ENCODE peak calls at places on chromosomes 6 and 20, in four cellular contexts. One of them, this sample, is unnamed.

GRCh38 chr20:63688234-63689045 is 8.0 kb upstream of the TNFRSF6B start:
- DNase-seq in fibroblast of the aortic adventitia: no peak
- DNase-seq in fibroblast of villous mesenchyme: no peak
- DNase-seq in OCI-LY7: no peak
- DNase-seq in this sample: no peak

GRCh38 chr20:25050501-25051350 is 7.2 kb downstream of the ACSS1 start:
- DNase-seq in fibroblast of the aortic adventitia: no peak
- DNase-seq in fibroblast of villous mesenchyme: no peak
- DNase-seq in OCI-LY7: no peak
- DNase-seq in this sample: no peak

GRCh38 chr20:61902213-61902869 is 163.3 kb downstream of the TAF4 start:
- DNase-seq in fibroblast of the aortic adventitia: no peak
- DNase-seq in fibroblast of villous mesenchyme: no peak
- DNase-seq in OCI-LY7: no peak
- DNase-seq in this sample: no peak

GRCh38 chr20:53917145-53918009 is 153.0 kb downstream of the BCAS1 start:
- DNase-seq in fibroblast of the aortic adventitia: peak; percentile 97
- DNase-seq in fibroblast of villous mesenchyme: peak; percentile 90
- DNase-seq in OCI-LY7: no peak
- DNase-seq in this sample: peak; percentile 69

GRCh38 chr6:166957087-166957804 is 896 bp upstream of the RNASET2 start:
- DNase-seq in fibroblast of the aortic adventitia: no peak
- DNase-seq in fibroblast of villous mesenchyme: peak; percentile 28
- DNase-seq in OCI-LY7: peak; percentile 59
- DNase-seq in this sample: peak; percentile 45

GRCh38 chr20:25696384-25697131 is at the start of gene ZNF337:
- DNase-seq in fibroblast of the aortic adventitia: peak; percentile 91
- DNase-seq in fibroblast of villous mesenchyme: peak; percentile 90
- DNase-seq in OCI-LY7: peak; percentile 94
- DNase-seq in this sample: peak; percentile 96

GRCh38 chr6:144036064-144036873 is 28.2 kb upstream of the PLAGL1 start:
- DNase-seq in fibroblast of the aortic adventitia: peak; percentile 60
- DNase-seq in fibroblast of villous mesenchyme: peak; percentile 61
- DNase-seq in OCI-LY7: no peak
- DNase-seq in this sample: no peak

GRCh38 chr6:89369009-89369408 is 16.5 kb upstream of the UBE2J1 start:
- DNase-seq in fibroblast of the aortic adventitia: peak; percentile 63
- DNase-seq in fibroblast of villous mesenchyme: peak; percentile 44
- DNase-seq in OCI-LY7: peak; percentile 29
- DNase-seq in this sample: no peak

GRCh38 chr6:51949451-51949850 is 138.0 kb downstream of the PKHD1 start:
- DNase-seq in fibroblast of the aortic adventitia: no peak
- DNase-seq in fibroblast of villous mesenchyme: no peak
- DNase-seq in OCI-LY7: no peak
- DNase-seq in this sample: no peak

GRCh38 chr6:119978274-119978889 is 628.8 kb upstream of the MAN1A1 start:
- DNase-seq in fibroblast of the aortic adventitia: peak; percentile 59
- DNase-seq in fibroblast of villous mesenchyme: peak; percentile 36
- DNase-seq in OCI-LY7: peak; percentile 46
- DNase-seq in this sample: peak; percentile 6

GRCh38 chr6:135274561-135275293 is 93.6 kb downstream of the MYB start:
- DNase-seq in fibroblast of the aortic adventitia: no peak
- DNase-seq in fibroblast of villous mesenchyme: peak; percentile 93
- DNase-seq in OCI-LY7: no peak
- DNase-seq in this sample: peak; percentile 39

GRCh38 chr6:9456241-9456658 is 958.6 kb downstream of the TFAP2A start:
- DNase-seq in fibroblast of the aortic adventitia: no peak
- DNase-seq in fibroblast of villous mesenchyme: no peak
- DNase-seq in OCI-LY7: no peak
- DNase-seq in this sample: no peak

GRCh38 chr6:43913388-43914271 is 143.6 kb downstream of the VEGFA start:
- DNase-seq in fibroblast of the aortic adventitia: peak; percentile 42
- DNase-seq in fibroblast of villous mesenchyme: peak; percentile 26
- DNase-seq in OCI-LY7: no peak
- DNase-seq in this sample: no peak

GRCh38 chr6:54700158-54700557 is 146.4 kb upstream of the FAM83B start:
- DNase-seq in fibroblast of the aortic adventitia: no peak
- DNase-seq in fibroblast of villous mesenchyme: no peak
- DNase-seq in OCI-LY7: no peak
- DNase-seq in this sample: no peak

GRCh38 chr6:132365319-132365907 is 35.9 kb downstream of the MOXD1 start:
- DNase-seq in fibroblast of the aortic adventitia: no peak
- DNase-seq in fibroblast of villous mesenchyme: peak; percentile 81
- DNase-seq in OCI-LY7: no peak
- DNase-seq in this sample: peak; percentile 66

GRCh38 chr6:95243091-95243490 is 334.2 kb upstream of the MANEA start:
- DNase-seq in fibroblast of the aortic adventitia: no peak
- DNase-seq in fibroblast of villous mesenchyme: no peak
- DNase-seq in OCI-LY7: no peak
- DNase-seq in this sample: no peak

GRCh38 chr6:23446394-23447001 is 679.5 kb upstream of the NRSN1 start:
- DNase-seq in fibroblast of the aortic adventitia: peak; percentile 52
- DNase-seq in fibroblast of villous mesenchyme: peak; percentile 44
- DNase-seq in OCI-LY7: no peak
- DNase-seq in this sample: no peak

GRCh38 chr20:33636776-33637175 is 25.4 kb upstream of the C20orf144 start:
- DNase-seq in fibroblast of the aortic adventitia: no peak
- DNase-seq in fibroblast of villous mesenchyme: no peak
- DNase-seq in OCI-LY7: no peak
- DNase-seq in this sample: no peak

GRCh38 chr6:7216941-7217621 is 95.9 kb downstream of the SSR1 start:
- DNase-seq in fibroblast of the aortic adventitia: no peak
- DNase-seq in fibroblast of villous mesenchyme: no peak
- DNase-seq in OCI-LY7: no peak
- DNase-seq in this sample: no peak
- TF ChIP-seq CTCF in fibroblast of the aortic adventitia: no peak
- TF ChIP-seq CTCF in fibroblast of villous mesenchyme: no peak
- TF ChIP-seq CTCF in OCI-LY7: no peak
- TF ChIP-seq CTCF in this sample: no peak

GRCh38 chr6:46781478-46782378 is 11.5 kb upstream of the MEP1A start:
- DNase-seq in fibroblast of the aortic adventitia: peak; percentile 73
- DNase-seq in fibroblast of villous mesenchyme: peak; percentile 64
- DNase-seq in OCI-LY7: peak; percentile 72
- DNase-seq in this sample: peak; percentile 30
- TF ChIP-seq CTCF in fibroblast of the aortic adventitia: peak; percentile 76
- TF ChIP-seq CTCF in fibroblast of villous mesenchyme: peak; percentile 76
- TF ChIP-seq CTCF in OCI-LY7: peak; percentile 98
- TF ChIP-seq CTCF in this sample: peak; percentile 47

GRCh38 chr6:40645043-40645442 is 57.9 kb upstream of the LRFN2 start:
- DNase-seq in fibroblast of the aortic adventitia: no peak
- DNase-seq in fibroblast of villous mesenchyme: no peak
- DNase-seq in OCI-LY7: no peak
- DNase-seq in this sample: no peak
- TF ChIP-seq CTCF in fibroblast of the aortic adventitia: no peak
- TF ChIP-seq CTCF in fibroblast of villous mesenchyme: no peak
- TF ChIP-seq CTCF in OCI-LY7: no peak
- TF ChIP-seq CTCF in this sample: no peak

GRCh38 chr6:29976588-29977424 is 34.5 kb downstream of the HLA-A start:
- DNase-seq in fibroblast of the aortic adventitia: peak; percentile 68
- DNase-seq in fibroblast of villous mesenchyme: peak; percentile 79
- DNase-seq in OCI-LY7: peak; percentile 29
- DNase-seq in this sample: peak; percentile 74
- TF ChIP-seq CTCF in fibroblast of the aortic adventitia: peak; percentile 53
- TF ChIP-seq CTCF in fibroblast of villous mesenchyme: peak; percentile 44
- TF ChIP-seq CTCF in OCI-LY7: peak; percentile 13
- TF ChIP-seq CTCF in this sample: peak; percentile 37

GRCh38 chr6:3208775-3209113 is 18.7 kb downstream of the TUBB2B start:
- DNase-seq in fibroblast of the aortic adventitia: no peak
- DNase-seq in fibroblast of villous mesenchyme: no peak
- DNase-seq in OCI-LY7: no peak
- DNase-seq in this sample: no peak

GRCh38 chr6:3208096-3208774 is 19.2 kb downstream of the TUBB2B start:
- DNase-seq in fibroblast of the aortic adventitia: peak; percentile 94
- DNase-seq in fibroblast of villous mesenchyme: peak; percentile 95
- DNase-seq in OCI-LY7: no peak
- DNase-seq in this sample: no peak

GRCh38 chr6:3204921-3205320 is 22.5 kb downstream of the TUBB2B start:
- DNase-seq in fibroblast of the aortic adventitia: no peak
- DNase-seq in fibroblast of villous mesenchyme: no peak
- DNase-seq in OCI-LY7: no peak
- DNase-seq in this sample: no peak

GRCh38 chr6:3205913-3206312 is 21.5 kb downstream of the TUBB2B start:
- DNase-seq in fibroblast of the aortic adventitia: peak; percentile 83
- DNase-seq in fibroblast of villous mesenchyme: peak; percentile 95
- DNase-seq in OCI-LY7: no peak
- DNase-seq in this sample: no peak

GRCh38 chr6:3206339-3207015 is 21.0 kb downstream of the TUBB2B start:
- DNase-seq in fibroblast of the aortic adventitia: no peak
- DNase-seq in fibroblast of villous mesenchyme: no peak
- DNase-seq in OCI-LY7: no peak
- DNase-seq in this sample: no peak
- TF ChIP-seq CTCF in fibroblast of the aortic adventitia: no peak
- TF ChIP-seq CTCF in fibroblast of villous mesenchyme: no peak
- TF ChIP-seq CTCF in OCI-LY7: peak; percentile 47
- TF ChIP-seq CTCF in this sample: no peak

GRCh38 chr6:77653817-77654216 is 978 bp downstream of the MEI4 start:
- DNase-seq in fibroblast of the aortic adventitia: no peak
- DNase-seq in fibroblast of villous mesenchyme: no peak
- DNase-seq in OCI-LY7: no peak
- DNase-seq in this sample: no peak

GRCh38 chr6:77652739-77653138 is at the start of gene MEI4:
- DNase-seq in fibroblast of the aortic adventitia: no peak
- DNase-seq in fibroblast of villous mesenchyme: no peak
- DNase-seq in OCI-LY7: no peak
- DNase-seq in this sample: no peak

DNA sequence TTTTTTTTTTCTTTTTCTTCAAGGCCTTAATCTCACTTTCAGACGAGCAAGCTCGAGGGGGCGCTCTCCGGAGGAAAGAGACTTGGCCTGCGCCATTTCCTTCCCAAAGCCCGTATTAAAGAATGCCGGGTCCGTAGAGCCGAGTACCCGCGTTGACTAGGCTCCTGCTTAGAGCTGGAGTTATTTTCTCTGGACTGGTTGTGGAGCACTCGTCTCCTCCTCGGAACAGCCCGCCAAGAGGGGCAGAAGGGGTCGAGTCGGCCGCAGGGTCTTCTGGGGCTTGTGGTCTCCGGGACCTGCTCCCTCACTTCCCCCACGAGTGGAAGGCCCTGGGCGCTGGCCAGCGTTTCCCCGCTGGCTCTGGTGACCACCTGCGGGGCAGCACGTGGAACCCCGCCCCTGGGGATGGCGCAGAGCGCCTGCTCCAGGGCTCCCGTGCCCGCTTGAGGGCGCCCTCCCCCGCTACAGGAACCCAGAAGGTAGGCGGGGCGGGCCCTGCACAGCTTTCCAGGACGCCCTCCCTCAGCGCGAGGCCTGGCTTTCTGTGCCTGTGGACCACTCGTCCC is 2.7 kb upstream of the MEI4 start:
- DNase-seq in fibroblast of the aortic adventitia: no peak
- DNase-seq in fibroblast of villous mesenchyme: no peak
- DNase-seq in OCI-LY7: no peak
- DNase-seq in this sample: peak; percentile 21
- TF ChIP-seq CTCF in fibroblast of the aortic adventitia: no peak
- TF ChIP-seq CTCF in fibroblast of villous mesenchyme: no peak
- TF ChIP-seq CTCF in OCI-LY7: no peak
- TF ChIP-seq CTCF in this sample: peak; percentile 40

GRCh38 chr6:84197708-84198107 is 29.7 kb downstream of the CEP162 start:
- DNase-seq in fibroblast of the aortic adventitia: no peak
- DNase-seq in fibroblast of villous mesenchyme: no peak
- DNase-seq in OCI-LY7: no peak
- DNase-seq in this sample: no peak
- TF ChIP-seq CTCF in fibroblast of the aortic adventitia: no peak
- TF ChIP-seq CTCF in fibroblast of villous mesenchyme: no peak
- TF ChIP-seq CTCF in OCI-LY7: no peak
- TF ChIP-seq CTCF in this sample: no peak